ENCODE peak calls at places on chromosome 3, in eight cellular contexts. F is brain microvascular endothelial cell, A is HFF-Myc, N is AG04450, H is thoracic aorta, T is stomach, L is lower leg skin, S is colonic mucosa. U is an unnamed sample.

GRCh38 chr3:177835008-177835407 is 637.7 kb upstream of the TBL1XR1 start:
- DNase-seq in T (no peak), S (no peak), N (peak), H (no peak), F (peak), L (no peak), A (peak), U (peak)

GRCh38 chr3:155252535-155252934 is 40.9 kb downstream of the STRIT1 start:
- DNase-seq in F (peak), H (no peak), S (no peak), N (no peak), L (no peak), A (peak), T (no peak), U (peak)

GRCh38 chr3:74469151-74469550 is 145.3 kb downstream of the CNTN3 start:
- DNase-seq in L (no peak), H (no peak), F (no peak), A (no peak), T (no peak), N (no peak), S (no peak), U (no peak)

GRCh38 chr3:122948398-122948797 is 79.2 kb downstream of the SEMA5B start:
- DNase-seq in S (no peak), T (no peak), F (no peak), N (no peak), L (no peak), A (no peak), H (no peak), U (no peak)

GRCh38 chr3:15434756-15435155 is 7.4 kb downstream of the EAF1 start:
- DNase-seq in S (no peak), N (no peak), F (no peak), T (no peak), A (no peak), H (no peak), L (peak), U (no peak)

GRCh38 chr3:138328341-138328740 is 1.3 kb downstream of the NME9 start:
- DNase-seq in N (no peak), T (no peak), H (no peak), L (no peak), A (no peak), F (no peak), S (no peak), U (peak)

GRCh38 chr3:8557298-8557697 is 55.7 kb downstream of the LMCD1 start:
- DNase-seq in S (peak), A (no peak), T (no peak), N (no peak), F (no peak), H (no peak), L (no peak), U (peak)

GRCh38 chr3:21718161-21718765 is 32.7 kb downstream of the ZNF385D start:
- DNase-seq in T (no peak), A (peak), H (peak), S (no peak), F (peak), N (peak), L (no peak), U (peak)

GRCh38 chr3:38541800-38542199 is 45.7 kb downstream of the EXOG start:
- DNase-seq in T (no peak), H (no peak), A (no peak), F (peak), N (no peak), S (no peak), L (no peak), U (peak)

GRCh38 chr3:131140891-131141290 is 114.2 kb downstream of the NEK11 start:
- DNase-seq in H (no peak), T (no peak), F (no peak), N (no peak), S (no peak), A (no peak), L (no peak), U (no peak)

GRCh38 chr3:180341516-180341915 is 260.4 kb upstream of the TTC14 start:
- DNase-seq in A (no peak), T (no peak), H (no peak), N (no peak), L (no peak), S (no peak), F (no peak), U (no peak)

GRCh38 chr3:178522200-178523052 is 13.8 kb upstream of the KCNMB2 start:
- DNase-seq in T (no peak), L (no peak), N (no peak), H (no peak), S (no peak), F (no peak), A (no peak), U (no peak)

GRCh38 chr3:122273498-122273897 is 51.5 kb upstream of the CSTA start:
- DNase-seq in H (no peak), N (no peak), L (no peak), S (no peak), T (no peak), F (no peak), A (no peak), U (no peak)

GRCh38 chr3:82085811-82086475 is 324.5 kb upstream of the GBE1 start:
- DNase-seq in A (no peak), F (no peak), T (no peak), H (no peak), N (no peak), L (no peak), S (no peak), U (peak)

GRCh38 chr3:51975857-51976549 is 1.1 kb downstream of the ABHD14A start:
- DNase-seq in T (peak), A (no peak), L (peak), N (no peak), H (peak), F (peak), S (peak), U (peak)

GRCh38 chr3:153182894-153183293 is 20.9 kb downstream of the RAP2B start:
- DNase-seq in F (no peak), N (no peak), S (no peak), T (no peak), L (no peak), H (no peak), A (no peak), U (no peak)

GRCh38 chr3:186496016-186496415 is 48.2 kb downstream of the CRYGS start:
- DNase-seq in F (no peak), N (no peak), A (no peak), S (no peak), T (no peak), H (no peak), L (no peak), U (no peak)

GRCh38 chr3:186492594-186492993 is 51.6 kb downstream of the CRYGS start:
- DNase-seq in N (no peak), T (no peak), H (no peak), A (no peak), S (no peak), L (no peak), F (peak), U (no peak)

GRCh38 chr3:186496635-186497034 is 47.5 kb downstream of the CRYGS start:
- DNase-seq in S (no peak), N (no peak), A (no peak), H (no peak), F (no peak), T (no peak), L (no peak), U (no peak)

GRCh38 chr3:186489507-186489906 is 54.7 kb downstream of the CRYGS start:
- DNase-seq in H (no peak), F (no peak), N (no peak), S (no peak), L (no peak), A (no peak), T (no peak), U (no peak)

GRCh38 chr3:186493507-186493906 is 50.7 kb downstream of the CRYGS start:
- DNase-seq in T (no peak), F (peak), N (peak), A (no peak), L (no peak), S (no peak), H (no peak), U (peak)
- H3K4me3 ChIP-seq in T (no peak), F (no peak), N (no peak), A (no peak), L (no peak), S (no peak), H (peak), U (no peak)

GRCh38 chr3:69016102-69016501 is 2.6 kb upstream of the EOGT start:
- DNase-seq in F (no peak), T (no peak), S (no peak), H (no peak), N (no peak), L (no peak), A (no peak), U (no peak)

GRCh38 chr3:69020857-69021256 is 7.4 kb upstream of the EOGT start:
- DNase-seq in A (no peak), L (no peak), H (no peak), F (no peak), N (no peak), S (no peak), T (no peak), U (no peak)

GRCh38 chr3:69016901-69017300 is 3.4 kb upstream of the EOGT start:
- DNase-seq in S (no peak), T (no peak), A (no peak), N (no peak), L (no peak), F (no peak), H (no peak), U (no peak)

GRCh38 chr3:69020424-69020823 is 6.9 kb upstream of the EOGT start:
- DNase-seq in N (no peak), F (no peak), L (no peak), A (no peak), S (no peak), H (no peak), T (no peak), U (peak)
- TF ChIP-seq CTCF in N (peak), F (peak), L (no peak), A (no peak), S (no peak), H (no peak), T (peak), U (peak)

DNA sequence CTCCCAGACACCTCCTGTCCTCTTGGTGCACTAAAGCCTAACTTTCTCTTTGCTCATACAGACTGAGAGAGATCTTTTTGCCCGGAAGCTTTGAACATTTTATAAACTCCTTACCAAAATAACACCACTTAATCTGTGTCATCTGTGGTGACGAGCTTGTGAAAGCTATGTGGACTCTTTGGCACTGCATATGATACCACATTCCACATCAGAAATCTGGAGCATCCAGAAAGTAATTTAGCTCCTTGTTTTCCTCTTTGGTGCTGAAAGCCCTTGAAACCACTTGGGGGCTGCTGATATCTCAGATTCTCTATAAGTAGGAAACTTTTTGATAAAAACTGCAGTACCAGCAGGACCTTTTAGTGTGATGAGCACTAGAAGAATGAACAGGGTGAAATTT is 128.3 kb downstream of the ALCAM start:
- DNase-seq in F (peak), T (no peak), S (no peak), H (no peak), A (no peak), N (no peak), L (no peak), U (peak)
- H3K4me3 ChIP-seq in F (no peak), T (no peak), S (no peak), H (peak), A (no peak), N (no peak), L (no peak), U (no peak)

GRCh38 chr3:12484198-12484982 is at the start of gene TSEN2:
- DNase-seq in A (peak), N (peak), S (peak), F (peak), H (peak), L (peak), T (peak), U (peak)
- TF ChIP-seq CTCF in A (no peak), N (peak), S (no peak), F (peak), H (no peak), L (no peak), T (no peak), U (no peak)

DNA sequence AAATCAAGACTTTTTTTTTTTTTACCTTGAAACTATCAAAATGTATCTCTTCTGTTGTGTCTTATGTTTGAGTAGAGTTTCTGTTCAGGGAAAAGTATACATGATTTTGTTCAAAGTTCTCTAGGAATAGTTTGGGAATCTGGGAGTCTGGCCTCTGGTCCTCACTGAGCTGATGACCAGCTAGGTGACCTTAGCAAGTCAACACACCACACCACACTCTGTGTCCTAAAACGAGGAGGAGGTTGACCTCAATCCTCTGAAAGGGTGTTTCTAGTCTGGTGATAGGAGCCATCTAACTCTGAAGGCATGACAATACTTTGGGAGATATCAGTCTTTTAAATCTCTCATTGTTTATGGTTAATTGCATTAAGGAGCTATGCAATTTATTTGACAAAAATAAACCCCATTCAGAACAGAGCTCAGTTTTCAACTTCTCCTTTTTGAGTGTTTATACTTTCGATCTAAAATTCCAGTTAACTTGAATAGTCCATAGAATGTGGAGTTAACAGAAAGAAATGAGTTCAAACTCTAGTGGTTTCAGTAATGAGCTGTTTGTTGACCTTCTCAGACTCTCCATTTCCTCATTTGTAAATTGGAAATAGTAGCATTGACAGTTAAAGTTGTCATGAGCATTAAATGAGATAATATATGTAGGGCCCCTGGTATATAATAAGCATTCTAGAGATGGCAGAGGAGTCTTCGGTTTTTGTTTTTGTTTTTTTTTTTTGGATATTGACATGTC is 112.2 kb upstream of the LRRN1 start:
- DNase-seq in L (no peak), A (no peak), S (no peak), F (no peak), H (no peak), N (no peak), T (no peak), U (no peak)
- H3K4me3 ChIP-seq in L (no peak), A (no peak), S (no peak), F (no peak), H (no peak), N (no peak), T (no peak), U (no peak)

GRCh38 chr3:78857494-78858111 is 910.2 kb downstream of the ROBO1 start:
- DNase-seq in F (no peak), L (no peak), N (no peak), A (no peak), S (no peak), T (no peak), H (no peak), U (peak)
- TF ChIP-seq CTCF in F (peak), L (no peak), N (no peak), A (no peak), S (no peak), T (no peak), H (no peak), U (no peak)